ENCODE peak calls at places on chromosomes 6 and 20, in five cellular contexts. I is glutamatergic neuron; B is activated T-helper 1 cell treated with anti-CD3 and anti-CD28 coated beads, Interleukin-12 subunit alpha, Interleukin-12 subunit beta, Interleukin-2, Interleukin-4 antibody, amounts not matched to agents 30 ng/mL and 10 ng/mL and 1 ng/mL, durations not matched to agents 14 hours and 24 hours and 36 hours; C is AG10803; H is smooth muscle cell of the brain vasculature. S is an unnamed sample.

GRCh38 chr20:18361678-18362077 is 73.4 kb downstream of the ZNF133 start:
- DNase-seq in I (no peak), C (no peak), B (no peak), H (no peak), S (no peak)

GRCh38 chr6:108002365-108003221 is 44.6 kb upstream of the SEC63 start:
- DNase-seq in H (no peak), I (peak; percentile 75), B (no peak), C (no peak), S (no peak)

GRCh38 chr20:63441136-63441776 is 31.2 kb downstream of the KCNQ2 start:
- DNase-seq in B (peak; percentile 17), C (no peak), I (no peak), H (no peak), S (no peak)

GRCh38 chr6:112883095-112883494 is 536.0 kb downstream of the RFPL4B start:
- DNase-seq in H (no peak), I (no peak), B (no peak), C (no peak), S (no peak)

GRCh38 chr6:2956930-2957329 is 14.4 kb downstream of the SERPINB6 start:
- DNase-seq in C (peak; percentile 54), B (no peak), H (no peak), I (no peak), S (no peak)

GRCh38 chr6:125957845-125958244 is 1.3 kb downstream of the HINT3 start:
- DNase-seq in C (peak; percentile 58), H (no peak), I (no peak), B (no peak), S (no peak)

GRCh38 chr6:32842690-32843089 is 1.2 kb downstream of the PSMB8 start:
- DNase-seq in I (no peak), H (no peak), C (no peak), B (no peak), S (no peak)

GRCh38 chr6:90446164-90446563 is 140.7 kb downstream of the MAP3K7 start:
- DNase-seq in C (no peak), I (no peak), H (no peak), B (no peak), S (no peak)

GRCh38 chr20:24164360-24164759 is 175.8 kb upstream of the GGTLC1 start:
- DNase-seq in B (no peak), H (peak; percentile 4), I (peak; percentile 67), C (no peak), S (no peak)

GRCh38 chr6:72646604-72647485 is 25.0 kb downstream of the KCNQ5 start:
- DNase-seq in I (no peak), H (no peak), B (no peak), C (no peak), S (no peak)

GRCh38 chr20:44928595-44928994 is 18.7 kb downstream of the PABPC1L start:
- DNase-seq in C (no peak), H (no peak), I (no peak), B (no peak), S (no peak)

GRCh38 chr6:110387986-110388385 is 27.4 kb downstream of the DDO start:
- DNase-seq in C (no peak), H (no peak), I (no peak), B (no peak), S (no peak)

GRCh38 chr6:82612475-82612874 is 248.9 kb downstream of the TPBG start:
- DNase-seq in I (no peak), B (no peak), H (no peak), C (no peak), S (no peak)

GRCh38 chr6:53263915-53264314 is 84.8 kb downstream of the ELOVL5 start:
- DNase-seq in I (no peak), C (peak; percentile 79), H (no peak), B (no peak), S (no peak)

S was measured in uterus.